ENCODE peak calls at places on chromosomes 16 and 17, in nine cellular contexts. One of them, this sample, is unnamed.

GRCh38 chr17:5592382-5592781 is 8.1 kb upstream of the NLRP1 start:
- DNase-seq in ovary: no peak
- DNase-seq in GM12878: no peak
- DNase-seq in kidney epithelial cell: no peak
- DNase-seq in body of pancreas: no peak
- DNase-seq in fibroblast of the aortic adventitia: peak
- DNase-seq in fibroblast of mammary gland: peak
- DNase-seq in fibroblast of lung: peak
- DNase-seq in neural crest cell: no peak
- DNase-seq in this sample: peak

GRCh38 chr17:63029520-63029919 is 63.5 kb downstream of the TANC2 start:
- DNase-seq in kidney epithelial cell: peak
- DNase-seq in fibroblast of lung: peak
- DNase-seq in neural crest cell: no peak
- DNase-seq in fibroblast of mammary gland: peak
- DNase-seq in body of pancreas: no peak
- DNase-seq in ovary: no peak
- DNase-seq in fibroblast of the aortic adventitia: peak
- DNase-seq in GM12878: no peak
- DNase-seq in this sample: peak

GRCh38 chr17:40818343-40818732 is 4.1 kb downstream of the KRT10 start:
- DNase-seq in GM12878: no peak
- DNase-seq in body of pancreas: no peak
- DNase-seq in fibroblast of the aortic adventitia: no peak
- DNase-seq in kidney epithelial cell: no peak
- DNase-seq in fibroblast of lung: peak
- DNase-seq in neural crest cell: no peak
- DNase-seq in fibroblast of mammary gland: no peak
- DNase-seq in ovary: no peak
- DNase-seq in this sample: no peak

GRCh38 chr17:1203111-1203966 is 23.6 kb upstream of the ABR start:
- DNase-seq in ovary: peak
- DNase-seq in kidney epithelial cell: no peak
- DNase-seq in fibroblast of lung: peak
- DNase-seq in fibroblast of the aortic adventitia: peak
- DNase-seq in fibroblast of mammary gland: peak
- DNase-seq in GM12878: no peak
- DNase-seq in body of pancreas: peak
- DNase-seq in neural crest cell: peak
- DNase-seq in this sample: peak

GRCh38 chr16:47045023-47045422 is 71.5 kb upstream of the DNAJA2 start:
- DNase-seq in fibroblast of the aortic adventitia: peak
- DNase-seq in GM12878: no peak
- DNase-seq in body of pancreas: no peak
- DNase-seq in ovary: no peak
- DNase-seq in neural crest cell: no peak
- DNase-seq in fibroblast of lung: peak
- DNase-seq in fibroblast of mammary gland: peak
- DNase-seq in kidney epithelial cell: no peak
- DNase-seq in this sample: peak

GRCh38 chr16:4392382-4393242 is 21.0 kb downstream of the VASN start:
- DNase-seq in kidney epithelial cell: no peak
- DNase-seq in body of pancreas: no peak
- DNase-seq in fibroblast of mammary gland: peak
- DNase-seq in GM12878: no peak
- DNase-seq in neural crest cell: no peak
- DNase-seq in fibroblast of lung: peak
- DNase-seq in fibroblast of the aortic adventitia: peak
- DNase-seq in ovary: peak
- DNase-seq in this sample: peak

GRCh38 chr17:51819341-51819740 is 339.2 kb downstream of the CA10 start:
- DNase-seq in fibroblast of the aortic adventitia: no peak
- DNase-seq in fibroblast of mammary gland: no peak
- DNase-seq in GM12878: no peak
- DNase-seq in neural crest cell: no peak
- DNase-seq in fibroblast of lung: no peak
- DNase-seq in body of pancreas: no peak
- DNase-seq in kidney epithelial cell: no peak
- DNase-seq in ovary: no peak
- DNase-seq in this sample: no peak

GRCh38 chr16:61480250-61480649 is 556.0 kb downstream of the CDH8 start:
- DNase-seq in fibroblast of the aortic adventitia: no peak
- DNase-seq in ovary: no peak
- DNase-seq in body of pancreas: no peak
- DNase-seq in fibroblast of mammary gland: no peak
- DNase-seq in neural crest cell: no peak
- DNase-seq in kidney epithelial cell: no peak
- DNase-seq in GM12878: no peak
- DNase-seq in fibroblast of lung: no peak
- DNase-seq in this sample: no peak

GRCh38 chr17:17964710-17965109 is 7.5 kb downstream of the TOM1L2 start:
- DNase-seq in fibroblast of lung: no peak
- DNase-seq in kidney epithelial cell: no peak
- DNase-seq in ovary: no peak
- DNase-seq in GM12878: no peak
- DNase-seq in fibroblast of the aortic adventitia: no peak
- DNase-seq in fibroblast of mammary gland: no peak
- DNase-seq in body of pancreas: no peak
- DNase-seq in neural crest cell: no peak
- DNase-seq in this sample: no peak

GRCh38 chr17:2955931-2956582 is 107.3 kb downstream of the OR1D5 start:
- DNase-seq in GM12878: no peak
- DNase-seq in fibroblast of the aortic adventitia: no peak
- DNase-seq in kidney epithelial cell: no peak
- DNase-seq in fibroblast of mammary gland: no peak
- DNase-seq in ovary: no peak
- DNase-seq in neural crest cell: no peak
- DNase-seq in fibroblast of lung: no peak
- DNase-seq in body of pancreas: no peak
- DNase-seq in this sample: no peak

GRCh38 chr17:43720311-43721060 is 38.1 kb downstream of the SOST start:
- DNase-seq in ovary: peak
- DNase-seq in kidney epithelial cell: no peak
- DNase-seq in GM12878: no peak
- DNase-seq in fibroblast of the aortic adventitia: peak
- DNase-seq in fibroblast of lung: peak
- DNase-seq in body of pancreas: peak
- DNase-seq in neural crest cell: peak
- DNase-seq in fibroblast of mammary gland: peak
- DNase-seq in this sample: peak

GRCh38 chr16:85926370-85926769 is 27.4 kb downstream of the IRF8 start:
- DNase-seq in kidney epithelial cell: no peak
- DNase-seq in ovary: no peak
- DNase-seq in fibroblast of mammary gland: no peak
- DNase-seq in fibroblast of lung: no peak
- DNase-seq in fibroblast of the aortic adventitia: no peak
- DNase-seq in GM12878: no peak
- DNase-seq in body of pancreas: no peak
- DNase-seq in neural crest cell: no peak
- DNase-seq in this sample: no peak

GRCh38 chr16:81181013-81181720 is 57.3 kb upstream of the BCO1 start:
- DNase-seq in fibroblast of the aortic adventitia: peak
- DNase-seq in fibroblast of mammary gland: peak
- DNase-seq in ovary: peak
- DNase-seq in body of pancreas: peak
- DNase-seq in GM12878: no peak
- DNase-seq in fibroblast of lung: peak
- DNase-seq in neural crest cell: peak
- DNase-seq in kidney epithelial cell: peak
- DNase-seq in this sample: peak

GRCh38 chr17:76716146-76716833 is 5.5 kb upstream of the MXRA7 start:
- DNase-seq in fibroblast of the aortic adventitia: peak
- DNase-seq in kidney epithelial cell: peak
- DNase-seq in fibroblast of mammary gland: peak
- DNase-seq in neural crest cell: no peak
- DNase-seq in GM12878: no peak
- DNase-seq in body of pancreas: peak
- DNase-seq in ovary: no peak
- DNase-seq in fibroblast of lung: peak
- DNase-seq in this sample: peak

GRCh38 chr16:26672206-26672605 is 394.5 kb upstream of the C16orf82 start:
- DNase-seq in GM12878: no peak
- DNase-seq in kidney epithelial cell: no peak
- DNase-seq in fibroblast of mammary gland: no peak
- DNase-seq in ovary: no peak
- DNase-seq in neural crest cell: no peak
- DNase-seq in fibroblast of the aortic adventitia: no peak
- DNase-seq in body of pancreas: no peak
- DNase-seq in fibroblast of lung: no peak
- DNase-seq in this sample: no peak

GRCh38 chr16:57530104-57530522 is 6.3 kb downstream of the CCDC102A start:
- DNase-seq in fibroblast of lung: peak
- DNase-seq in fibroblast of the aortic adventitia: peak
- DNase-seq in kidney epithelial cell: peak
- DNase-seq in fibroblast of mammary gland: peak
- DNase-seq in neural crest cell: no peak
- DNase-seq in GM12878: no peak
- DNase-seq in body of pancreas: no peak
- DNase-seq in ovary: peak
- DNase-seq in this sample: peak

GRCh38 chr16:23373436-23374219 is 71.5 kb downstream of the SCNN1B start:
- DNase-seq in neural crest cell: no peak
- DNase-seq in body of pancreas: no peak
- DNase-seq in ovary: no peak
- DNase-seq in fibroblast of the aortic adventitia: no peak
- DNase-seq in fibroblast of mammary gland: no peak
- DNase-seq in fibroblast of lung: no peak
- DNase-seq in GM12878: no peak
- DNase-seq in kidney epithelial cell: no peak
- DNase-seq in this sample: no peak

DNA sequence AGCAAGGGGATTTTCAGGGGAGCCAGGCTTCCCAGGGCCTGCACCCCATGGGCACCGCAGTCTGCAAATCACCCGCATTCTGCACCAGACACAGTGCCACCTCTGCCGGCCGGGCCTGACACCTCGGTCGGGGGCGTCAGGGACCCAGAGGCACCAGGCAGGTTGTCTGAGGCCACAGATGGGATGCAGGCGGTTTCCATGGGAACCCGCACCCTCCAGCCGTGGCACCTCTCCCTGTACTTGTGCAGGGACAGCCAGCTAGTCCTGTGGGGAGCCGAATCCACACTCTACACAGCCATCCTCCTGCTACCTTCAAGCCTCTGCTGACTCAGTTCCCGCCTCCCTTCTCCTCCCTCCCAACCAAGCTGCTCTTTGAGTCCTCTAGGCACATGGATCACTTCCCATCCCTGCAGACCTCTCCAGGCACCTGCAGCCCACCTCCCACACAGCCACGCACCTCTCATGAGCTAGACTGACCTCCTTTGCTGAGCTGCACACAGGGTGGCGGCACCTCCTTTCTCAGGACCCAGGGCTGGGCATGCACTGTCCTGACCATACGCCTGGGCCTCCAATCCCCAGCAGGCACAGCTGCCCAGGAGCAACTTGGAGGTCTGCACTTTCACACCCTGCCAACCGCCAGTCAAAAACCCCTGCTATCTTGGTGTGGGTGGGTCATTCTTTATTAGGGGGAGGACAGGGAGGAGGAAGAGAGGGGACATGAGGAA is 119.5 kb downstream of the C16orf78 start:
- DNase-seq in fibroblast of lung: no peak
- DNase-seq in kidney epithelial cell: no peak
- DNase-seq in ovary: no peak
- DNase-seq in body of pancreas: no peak
- DNase-seq in fibroblast of mammary gland: no peak
- DNase-seq in neural crest cell: no peak
- DNase-seq in GM12878: no peak
- DNase-seq in fibroblast of the aortic adventitia: no peak
- DNase-seq in this sample: no peak
- TF ChIP-seq CTCF in fibroblast of lung: no peak
- TF ChIP-seq CTCF in kidney epithelial cell: no peak
- TF ChIP-seq CTCF in ovary: no peak
- TF ChIP-seq CTCF in body of pancreas: no peak
- TF ChIP-seq CTCF in fibroblast of mammary gland: no peak
- TF ChIP-seq CTCF in neural crest cell: no peak
- TF ChIP-seq CTCF in GM12878: no peak
- TF ChIP-seq CTCF in fibroblast of the aortic adventitia: no peak
- TF ChIP-seq CTCF in this sample: no peak

DNA sequence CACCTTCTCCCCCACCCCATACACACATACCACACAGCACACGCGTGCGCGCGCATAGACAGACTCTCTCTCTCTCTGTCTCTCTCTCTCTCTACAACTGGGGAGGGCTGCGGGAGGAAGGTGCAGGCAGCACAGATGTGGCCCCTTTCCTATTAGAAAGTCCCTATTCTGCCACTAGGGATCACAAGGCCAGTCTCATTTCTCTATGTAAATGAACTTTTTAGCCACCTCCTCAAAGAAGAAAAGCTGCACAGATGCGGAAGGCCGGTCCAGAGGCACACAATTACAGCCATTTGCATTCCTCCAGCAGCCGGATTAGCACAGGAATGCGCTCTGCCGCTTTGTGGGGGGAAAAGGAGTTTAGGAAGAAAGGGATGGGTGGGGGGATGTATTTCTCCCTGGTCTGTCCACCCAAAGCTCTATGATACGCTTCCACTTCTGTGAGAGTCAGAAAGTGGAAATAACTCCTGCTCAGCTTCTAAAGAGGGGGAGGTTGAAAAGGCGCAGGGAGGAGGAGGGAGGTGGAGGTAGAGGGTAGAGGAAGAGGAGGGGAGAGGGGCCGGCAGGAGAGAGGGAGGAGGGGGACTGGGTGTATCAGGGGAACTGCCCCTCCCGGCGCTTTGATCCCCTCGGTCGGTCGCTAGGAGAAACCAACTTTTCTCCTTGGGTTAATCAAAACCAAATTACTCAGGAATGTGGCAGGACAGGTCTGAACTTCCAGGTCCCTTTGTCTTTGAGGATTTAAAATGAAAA is 11.7 kb downstream of the ZFHX3 start:
- DNase-seq in fibroblast of the aortic adventitia: no peak
- DNase-seq in neural crest cell: no peak
- DNase-seq in kidney epithelial cell: no peak
- DNase-seq in fibroblast of lung: no peak
- DNase-seq in body of pancreas: no peak
- DNase-seq in fibroblast of mammary gland: no peak
- DNase-seq in GM12878: peak
- DNase-seq in ovary: no peak
- DNase-seq in this sample: no peak
- TF ChIP-seq CTCF in fibroblast of the aortic adventitia: no peak
- TF ChIP-seq CTCF in neural crest cell: no peak
- TF ChIP-seq CTCF in kidney epithelial cell: no peak
- TF ChIP-seq CTCF in fibroblast of lung: no peak
- TF ChIP-seq CTCF in body of pancreas: no peak
- TF ChIP-seq CTCF in fibroblast of mammary gland: no peak
- TF ChIP-seq CTCF in GM12878: peak
- TF ChIP-seq CTCF in ovary: no peak
- TF ChIP-seq CTCF in this sample: no peak

GRCh38 chr17:82710499-82711232 is 5.8 kb upstream of the FN3KRP start:
- DNase-seq in fibroblast of the aortic adventitia: no peak
- DNase-seq in GM12878: no peak
- DNase-seq in fibroblast of lung: no peak
- DNase-seq in fibroblast of mammary gland: no peak
- DNase-seq in body of pancreas: no peak
- DNase-seq in kidney epithelial cell: no peak
- DNase-seq in ovary: no peak
- DNase-seq in neural crest cell: no peak
- DNase-seq in this sample: no peak
- TF ChIP-seq CTCF in fibroblast of the aortic adventitia: no peak
- TF ChIP-seq CTCF in GM12878: no peak
- TF ChIP-seq CTCF in fibroblast of lung: no peak
- TF ChIP-seq CTCF in fibroblast of mammary gland: no peak
- TF ChIP-seq CTCF in body of pancreas: no peak
- TF ChIP-seq CTCF in kidney epithelial cell: no peak
- TF ChIP-seq CTCF in ovary: no peak
- TF ChIP-seq CTCF in neural crest cell: no peak
- TF ChIP-seq CTCF in this sample: no peak

GRCh38 chr16:2966803-2967184 is 2.4 kb upstream of the PAQR4 start:
- DNase-seq in neural crest cell: no peak
- DNase-seq in fibroblast of lung: no peak
- DNase-seq in body of pancreas: peak
- DNase-seq in fibroblast of the aortic adventitia: no peak
- DNase-seq in ovary: no peak
- DNase-seq in fibroblast of mammary gland: no peak
- DNase-seq in GM12878: no peak
- DNase-seq in kidney epithelial cell: no peak
- DNase-seq in this sample: no peak
- TF ChIP-seq CTCF in neural crest cell: no peak
- TF ChIP-seq CTCF in fibroblast of lung: no peak
- TF ChIP-seq CTCF in body of pancreas: no peak
- TF ChIP-seq CTCF in fibroblast of the aortic adventitia: no peak
- TF ChIP-seq CTCF in ovary: no peak
- TF ChIP-seq CTCF in fibroblast of mammary gland: no peak
- TF ChIP-seq CTCF in GM12878: no peak
- TF ChIP-seq CTCF in kidney epithelial cell: no peak
- TF ChIP-seq CTCF in this sample: no peak

This sample was measured in cardiac fibroblast.